ENCODE peak calls at places on chromosomes 11 and 22, in seven cellular contexts. I, E, M, Z, W, X and U are unnamed samples.

GRCh38 chr11:78898376-78898775 is 323.7 kb upstream of the NARS2 start:
- DNase-seq in W (no peak), X (no peak), I (no peak), E (no peak), M (no peak), Z (no peak), U (no peak)

GRCh38 chr11:125001073-125001764 is 47.2 kb downstream of the CCDC15 start:
- DNase-seq in E (no peak), I (no peak), Z (no peak), W (no peak), X (no peak), M (no peak), U (no peak)

GRCh38 chr11:859394-860131 is 16.9 kb downstream of the TSPAN4 start:
- DNase-seq in I (peak), E (peak), X (no peak), Z (peak), W (no peak), M (peak), U (peak)

GRCh38 chr11:48013269-48013901 is 33.0 kb downstream of the PTPRJ start:
- DNase-seq in Z (no peak), E (peak), M (no peak), W (no peak), I (no peak), X (peak), U (no peak)

GRCh38 chr11:2139691-2140337 is 625 bp upstream of the IGF2 start:
- DNase-seq in X (no peak), W (no peak), Z (no peak), M (no peak), I (no peak), E (no peak), U (no peak)

GRCh38 chr11:116693206-116694016 is 79.4 kb downstream of the BUD13 start:
- DNase-seq in X (no peak), W (no peak), M (no peak), I (no peak), Z (no peak), E (no peak), U (no peak)

GRCh38 chr22:35661377-35661937 is 13.2 kb downstream of the APOL6 start:
- DNase-seq in M (no peak), X (no peak), W (no peak), E (no peak), Z (no peak), I (peak), U (no peak)

GRCh38 chr11:131079036-131079435 is 162.8 kb upstream of the SNX19 start:
- DNase-seq in I (no peak), X (no peak), E (no peak), Z (peak), M (no peak), W (no peak), U (no peak)

GRCh38 chr11:70811915-70812314 is 413.6 kb downstream of the CTTN start:
- DNase-seq in Z (no peak), M (no peak), E (no peak), X (no peak), I (no peak), W (no peak), U (no peak)

GRCh38 chr11:106236295-106236694 is 158.8 kb downstream of the AASDHPPT start:
- DNase-seq in M (no peak), Z (no peak), E (no peak), I (no peak), W (no peak), X (no peak), U (no peak)

GRCh38 chr22:27800250-27801131 is 1.1 kb downstream of the MN1 start:
- DNase-seq in E (no peak), I (no peak), X (no peak), M (no peak), Z (no peak), W (peak), U (no peak)

GRCh38 chr11:57800444-57801184 is 39.0 kb downstream of the CTNND1 start:
- DNase-seq in M (no peak), Z (no peak), I (peak), W (peak), E (peak), X (no peak), U (peak)

GRCh38 chr11:45927684-45928413 is 5.4 kb downstream of the LARGE2 start:
- DNase-seq in W (no peak), E (no peak), Z (no peak), M (no peak), X (no peak), I (no peak), U (no peak)

GRCh38 chr11:19093976-19094375 is 23.0 kb upstream of the ZDHHC13 start:
- DNase-seq in E (no peak), M (no peak), X (no peak), W (no peak), I (no peak), Z (no peak), U (no peak)

GRCh38 chr22:27258773-27259172 is 542.8 kb downstream of the MN1 start:
- DNase-seq in W (no peak), I (no peak), X (no peak), E (no peak), M (peak), Z (no peak), U (no peak)